ENCODE peak calls at places on chromosomes 11 and 22, in four cellular contexts. One of them, this sample, is unnamed.

GRCh38 chr22:49212466-49212865 is 615.2 kb downstream of the BRD1 start:
- DNase-seq in H9: peak
- DNase-seq in colonic mucosa: no peak
- DNase-seq in body of pancreas: peak
- DNase-seq in this sample: no peak

GRCh38 chr11:75966546-75967287 is 151.7 kb downstream of the UVRAG start:
- DNase-seq in H9: no peak
- DNase-seq in colonic mucosa: no peak
- DNase-seq in body of pancreas: no peak
- DNase-seq in this sample: no peak

GRCh38 chr11:115488945-115489344 is 15.3 kb downstream of the CADM1 start:
- DNase-seq in H9: no peak
- DNase-seq in colonic mucosa: no peak
- DNase-seq in body of pancreas: no peak
- DNase-seq in this sample: no peak

GRCh38 chr11:22472306-22472705 is 134.1 kb downstream of the SLC17A6 start:
- DNase-seq in H9: peak
- DNase-seq in colonic mucosa: no peak
- DNase-seq in body of pancreas: no peak
- DNase-seq in this sample: no peak

GRCh38 chr22:50200333-50201190 is at the start of gene SELENOO:
- DNase-seq in H9: peak
- DNase-seq in colonic mucosa: peak
- DNase-seq in body of pancreas: peak
- DNase-seq in this sample: peak

GRCh38 chr11:36041988-36042606 is 98.2 kb downstream of the LDLRAD3 start:
- DNase-seq in H9: no peak
- DNase-seq in colonic mucosa: no peak
- DNase-seq in body of pancreas: no peak
- DNase-seq in this sample: no peak

GRCh38 chr11:67119577-67120391 is 721 bp downstream of the KDM2A start:
- DNase-seq in H9: no peak
- DNase-seq in colonic mucosa: peak
- DNase-seq in body of pancreas: peak
- DNase-seq in this sample: no peak

GRCh38 chr11:112321521-112322172 is 61.0 kb upstream of the PLET1 start:
- DNase-seq in H9: peak
- DNase-seq in colonic mucosa: peak
- DNase-seq in body of pancreas: peak
- DNase-seq in this sample: no peak

GRCh38 chr22:34801221-34801620 is 264.7 kb upstream of the ISX start:
- DNase-seq in H9: no peak
- DNase-seq in colonic mucosa: no peak
- DNase-seq in body of pancreas: no peak
- DNase-seq in this sample: no peak

GRCh38 chr11:134474942-134475341 is 62.9 kb upstream of the B3GAT1 start:
- DNase-seq in H9: peak
- DNase-seq in colonic mucosa: no peak
- DNase-seq in body of pancreas: no peak
- DNase-seq in this sample: no peak

GRCh38 chr22:50088096-50088495 is 1.7 kb upstream of the MOV10L1 start:
- DNase-seq in H9: no peak
- DNase-seq in colonic mucosa: no peak
- DNase-seq in body of pancreas: no peak
- DNase-seq in this sample: no peak

GRCh38 chr22:45077826-45078334 is 68.1 kb upstream of the PHF21B start:
- DNase-seq in H9: no peak
- DNase-seq in colonic mucosa: no peak
- DNase-seq in body of pancreas: no peak
- DNase-seq in this sample: no peak

GRCh38 chr22:32587449-32587848 is 112.8 kb downstream of the FBXO7 start:
- DNase-seq in H9: no peak
- DNase-seq in colonic mucosa: no peak
- DNase-seq in body of pancreas: peak
- DNase-seq in this sample: no peak

GRCh38 chr11:38448284-38448683 is 1850.2 kb upstream of the RAG2 start:
- DNase-seq in H9: no peak
- DNase-seq in colonic mucosa: no peak
- DNase-seq in body of pancreas: peak
- DNase-seq in this sample: no peak

GRCh38 chr11:133681901-133682300 is 149.6 kb upstream of the OPCML start:
- DNase-seq in H9: peak
- DNase-seq in colonic mucosa: no peak
- DNase-seq in body of pancreas: no peak
- DNase-seq in this sample: no peak

GRCh38 chr11:123856444-123856843 is 29.0 kb downstream of the TMEM225 start:
- DNase-seq in H9: no peak
- DNase-seq in colonic mucosa: no peak
- DNase-seq in body of pancreas: no peak
- DNase-seq in this sample: no peak

GRCh38 chr22:50014655-50015401 is 2.3 kb upstream of the IL17REL start:
- DNase-seq in H9: peak
- DNase-seq in colonic mucosa: no peak
- DNase-seq in body of pancreas: no peak
- DNase-seq in this sample: no peak

GRCh38 chr11:111414267-111414931 is 35.3 kb upstream of the POU2AF1 start:
- DNase-seq in H9: no peak
- DNase-seq in colonic mucosa: no peak
- DNase-seq in body of pancreas: no peak
- DNase-seq in this sample: no peak

GRCh38 chr11:125750629-125751028 is 4.5 kb downstream of the PATE1 start:
- DNase-seq in H9: no peak
- DNase-seq in colonic mucosa: no peak
- DNase-seq in body of pancreas: no peak
- DNase-seq in this sample: no peak

GRCh38 chr22:41343300-41343699 is 38.4 kb upstream of the TEF start:
- DNase-seq in H9: no peak
- DNase-seq in colonic mucosa: no peak
- DNase-seq in body of pancreas: no peak
- DNase-seq in this sample: no peak

GRCh38 chr22:41339823-41340222 is 38.5 kb downstream of the ZC3H7B start:
- DNase-seq in H9: no peak
- DNase-seq in colonic mucosa: no peak
- DNase-seq in body of pancreas: no peak
- DNase-seq in this sample: no peak

GRCh38 chr22:41340357-41340756 is 39.0 kb downstream of the ZC3H7B start:
- DNase-seq in H9: no peak
- DNase-seq in colonic mucosa: no peak
- DNase-seq in body of pancreas: no peak
- DNase-seq in this sample: no peak

GRCh38 chr22:41341990-41342389 is 39.8 kb upstream of the TEF start:
- DNase-seq in H9: no peak
- DNase-seq in colonic mucosa: no peak
- DNase-seq in body of pancreas: no peak
- DNase-seq in this sample: no peak

DNA sequence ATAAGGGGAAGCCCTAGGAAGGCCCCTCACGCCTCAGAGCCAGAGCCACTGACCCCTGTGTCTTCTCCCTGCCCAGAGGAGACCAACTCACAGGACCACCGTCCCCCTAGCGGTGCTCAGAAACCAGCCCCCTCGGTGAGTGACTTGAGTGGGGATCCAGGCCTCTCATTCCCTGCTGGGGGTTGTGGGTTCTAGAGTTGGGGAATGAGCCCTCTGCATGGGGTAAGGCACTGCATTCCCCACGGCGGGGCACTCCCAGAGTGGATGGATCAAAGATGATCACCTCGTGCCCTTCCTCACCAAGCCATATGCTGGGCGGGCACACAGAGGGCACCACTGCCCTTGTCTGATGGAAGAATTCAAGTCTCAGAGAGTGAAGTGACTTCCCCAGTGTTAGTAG is 39.7 kb downstream of the ZC3H7B start:
- DNase-seq in H9: no peak
- DNase-seq in colonic mucosa: no peak
- DNase-seq in body of pancreas: no peak
- DNase-seq in this sample: no peak
- TF ChIP-seq CTCF in H9: no peak
- TF ChIP-seq CTCF in colonic mucosa: no peak
- TF ChIP-seq CTCF in body of pancreas: no peak
- TF ChIP-seq CTCF in this sample: no peak

GRCh38 chr11:61575886-61576516 is 4.9 kb downstream of the SYT7 start:
- DNase-seq in H9: no peak
- DNase-seq in colonic mucosa: no peak
- DNase-seq in body of pancreas: no peak
- DNase-seq in this sample: no peak
- TF ChIP-seq CTCF in H9: no peak
- TF ChIP-seq CTCF in colonic mucosa: no peak
- TF ChIP-seq CTCF in body of pancreas: no peak
- TF ChIP-seq CTCF in this sample: no peak

GRCh38 chr11:102617491-102618026 is 7.6 kb downstream of the MMP20 start:
- DNase-seq in H9: no peak
- DNase-seq in colonic mucosa: no peak
- DNase-seq in body of pancreas: no peak
- DNase-seq in this sample: no peak

GRCh38 chr11:102615077-102615893 is 9.8 kb downstream of the MMP20 start:
- DNase-seq in H9: no peak
- DNase-seq in colonic mucosa: no peak
- DNase-seq in body of pancreas: no peak
- DNase-seq in this sample: no peak

GRCh38 chr11:102613455-102613854 is 11.7 kb downstream of the MMP20 start:
- DNase-seq in H9: no peak
- DNase-seq in colonic mucosa: no peak
- DNase-seq in body of pancreas: no peak
- DNase-seq in this sample: no peak

GRCh38 chr11:102615894-102616432 is 9.2 kb downstream of the MMP20 start:
- DNase-seq in H9: no peak
- DNase-seq in colonic mucosa: no peak
- DNase-seq in body of pancreas: no peak
- DNase-seq in this sample: no peak

GRCh38 chr11:102614485-102614884 is 10.6 kb downstream of the MMP20 start:
- DNase-seq in H9: no peak
- DNase-seq in colonic mucosa: no peak
- DNase-seq in body of pancreas: no peak
- DNase-seq in this sample: no peak
- TF ChIP-seq CTCF in H9: no peak
- TF ChIP-seq CTCF in colonic mucosa: no peak
- TF ChIP-seq CTCF in body of pancreas: no peak
- TF ChIP-seq CTCF in this sample: peak

GRCh38 chr11:64086263-64086938 is 50.7 kb downstream of the FLRT1 start:
- DNase-seq in H9: no peak
- DNase-seq in colonic mucosa: peak
- DNase-seq in body of pancreas: peak
- DNase-seq in this sample: no peak

GRCh38 chr11:64089915-64090810 is 54.4 kb downstream of the FLRT1 start:
- DNase-seq in H9: no peak
- DNase-seq in colonic mucosa: no peak
- DNase-seq in body of pancreas: no peak
- DNase-seq in this sample: no peak

GRCh38 chr11:64089027-64089360 is 53.3 kb downstream of the FLRT1 start:
- DNase-seq in H9: no peak
- DNase-seq in colonic mucosa: no peak
- DNase-seq in body of pancreas: no peak
- DNase-seq in this sample: no peak

GRCh38 chr11:64089493-64089892 is 53.8 kb downstream of the FLRT1 start:
- DNase-seq in H9: no peak
- DNase-seq in colonic mucosa: no peak
- DNase-seq in body of pancreas: no peak
- DNase-seq in this sample: no peak

GRCh38 chr11:64088159-64089026 is 52.7 kb downstream of the FLRT1 start:
- DNase-seq in H9: peak
- DNase-seq in colonic mucosa: no peak
- DNase-seq in body of pancreas: no peak
- DNase-seq in this sample: peak
- TF ChIP-seq CTCF in H9: peak
- TF ChIP-seq CTCF in colonic mucosa: no peak
- TF ChIP-seq CTCF in body of pancreas: no peak
- TF ChIP-seq CTCF in this sample: peak

GRCh38 chr11:70077411-70078094 is 564 bp upstream of the ANO1 start:
- DNase-seq in H9: no peak
- DNase-seq in colonic mucosa: no peak
- DNase-seq in body of pancreas: no peak
- DNase-seq in this sample: no peak

GRCh38 chr11:70080763-70081162 is 2.6 kb downstream of the ANO1 start:
- DNase-seq in H9: no peak
- DNase-seq in colonic mucosa: no peak
- DNase-seq in body of pancreas: no peak
- DNase-seq in this sample: no peak

GRCh38 chr11:70079691-70080090 is 1.6 kb downstream of the ANO1 start:
- DNase-seq in H9: no peak
- DNase-seq in colonic mucosa: no peak
- DNase-seq in body of pancreas: no peak
- DNase-seq in this sample: no peak

GRCh38 chr11:70078095-70078795 is at the start of gene ANO1:
- DNase-seq in H9: no peak
- DNase-seq in colonic mucosa: no peak
- DNase-seq in body of pancreas: no peak
- DNase-seq in this sample: no peak

DNA sequence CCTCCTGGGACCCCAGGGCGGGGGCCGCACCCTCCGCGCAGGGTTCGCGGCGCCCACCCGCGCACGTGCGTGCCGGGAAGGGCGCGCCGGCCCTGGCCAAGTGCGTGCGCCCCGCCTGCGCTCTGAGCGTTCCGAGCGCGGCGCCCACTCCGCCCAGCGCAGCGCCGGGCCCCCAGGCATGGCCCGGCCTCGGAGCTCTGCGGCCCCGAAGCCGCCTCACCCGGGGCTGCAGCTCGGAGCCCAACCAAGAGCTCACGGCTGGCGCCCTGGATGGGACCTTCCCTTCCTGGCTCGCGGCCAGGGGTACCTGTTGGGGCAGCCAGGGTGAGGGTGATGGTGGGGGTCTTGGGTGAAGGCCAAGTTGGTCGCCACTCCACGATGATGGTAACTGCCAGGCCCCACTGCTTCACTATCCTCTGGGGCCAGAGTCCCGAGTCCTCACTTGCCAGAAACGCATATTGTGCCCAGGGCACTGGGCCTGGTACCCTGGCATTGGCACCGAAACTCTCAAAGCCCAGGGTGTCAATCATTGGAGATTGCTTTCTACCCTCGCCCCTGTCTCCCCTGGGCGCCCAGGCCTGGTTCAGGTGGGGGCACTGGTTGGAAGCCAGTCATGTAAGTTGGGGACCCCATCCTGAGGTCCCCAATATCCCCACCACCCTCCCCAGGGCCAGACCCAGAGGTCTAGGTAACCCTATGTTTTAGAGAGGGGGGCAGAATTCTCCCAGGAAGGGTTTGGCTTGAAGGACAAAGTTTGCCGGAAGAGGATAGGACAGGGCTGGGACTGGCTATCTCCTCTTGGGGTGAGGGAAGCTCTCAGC is 889 bp downstream of the ANO1 start:
- DNase-seq in H9: no peak
- DNase-seq in colonic mucosa: no peak
- DNase-seq in body of pancreas: no peak
- DNase-seq in this sample: no peak
- TF ChIP-seq CTCF in H9: no peak
- TF ChIP-seq CTCF in colonic mucosa: no peak
- TF ChIP-seq CTCF in body of pancreas: no peak
- TF ChIP-seq CTCF in this sample: no peak

DNA sequence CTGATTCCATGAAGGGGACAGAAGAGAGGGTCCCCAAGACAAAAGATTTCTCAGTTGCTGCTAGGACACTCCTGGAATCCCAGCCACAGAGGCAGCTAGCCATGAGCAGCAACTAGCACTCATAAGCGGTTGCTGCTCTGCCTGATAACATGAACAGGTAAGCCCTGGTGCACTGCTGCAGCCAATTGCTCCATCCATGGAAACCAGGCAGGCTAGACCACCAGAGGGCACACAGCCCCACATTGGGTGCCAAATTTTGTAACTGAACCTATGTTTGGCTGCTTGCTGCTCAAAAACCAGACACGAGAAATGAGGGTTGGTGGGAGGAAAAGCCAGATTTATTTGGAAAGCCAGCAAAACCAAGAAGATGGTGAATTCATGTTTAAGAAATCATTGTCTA is 21.9 kb upstream of the QSER1 start:
- DNase-seq in H9: peak
- DNase-seq in colonic mucosa: no peak
- DNase-seq in body of pancreas: no peak
- DNase-seq in this sample: no peak
- TF ChIP-seq CTCF in H9: peak
- TF ChIP-seq CTCF in colonic mucosa: no peak
- TF ChIP-seq CTCF in body of pancreas: no peak
- TF ChIP-seq CTCF in this sample: peak

This sample was measured in D721Med.